ENCODE peak calls at places on chromosome 18, in five cellular contexts. X, V, D, M and W are unnamed samples.

GRCh38 chr18:2207294-2207693 is 364.0 kb downstream of the METTL4 start:
- DNase-seq in V (no peak), D (no peak), M (no peak), X (no peak), W (no peak)

GRCh38 chr18:49874238-49874637 is 60.9 kb upstream of the ACAA2 start:
- DNase-seq in D (no peak), X (no peak), M (no peak), V (no peak), W (no peak)

GRCh38 chr18:76006151-76006550 is 488.9 kb downstream of the ZNF516 start:
- DNase-seq in V (no peak), D (no peak), M (no peak), X (no peak), W (no peak)

GRCh38 chr18:5424903-5425302 is 118.9 kb downstream of the EPB41L3 start:
- DNase-seq in D (peak; percentile 72), X (peak; percentile 67), V (peak; percentile 4), M (no peak), W (peak; percentile 13)

GRCh38 chr18:9437049-9437448 is 38.3 kb upstream of the RALBP1 start:
- DNase-seq in D (no peak), M (no peak), V (no peak), X (peak; percentile 65), W (no peak)

GRCh38 chr18:28189400-28190239 is 12.7 kb upstream of the CDH2 start:
- DNase-seq in V (peak; percentile 21), X (peak; percentile 66), M (peak; percentile 25), D (peak; percentile 42), W (peak; percentile 63)

GRCh38 chr18:44917184-44917864 is 236.6 kb downstream of the SETBP1 start:
- DNase-seq in X (no peak), M (no peak), D (no peak), V (no peak), W (no peak)

GRCh38 chr18:27608742-27609141 is 423.6 kb upstream of the CHST9 start:
- DNase-seq in D (peak; percentile 16), V (no peak), M (no peak), X (peak; percentile 14), W (no peak)

GRCh38 chr18:55189972-55190371 is 230.7 kb upstream of the CCDC68 start:
- DNase-seq in V (peak; percentile 3), D (no peak), M (no peak), X (no peak), W (no peak)

GRCh38 chr18:78984941-78985784 is 5.5 kb downstream of the SALL3 start:
- DNase-seq in V (peak; percentile 4), X (peak; percentile 7), D (peak; percentile 94), M (no peak), W (peak; percentile 26)

GRCh38 chr18:67363694-67364093 is 152.8 kb downstream of the DSEL start:
- DNase-seq in V (no peak), D (no peak), M (no peak), X (no peak), W (no peak)

GRCh38 chr18:62939925-62940324 is 224.6 kb downstream of the PHLPP1 start:
- DNase-seq in V (no peak), M (no peak), D (peak; percentile 36), X (no peak), W (no peak)

GRCh38 chr18:23143059-23143831 is 8.0 kb downstream of the CABLES1 start:
- DNase-seq in X (no peak), M (no peak), V (no peak), D (no peak), W (peak; percentile 68)

GRCh38 chr18:35514752-35515459 is 17.1 kb upstream of the INO80C start:
- DNase-seq in V (no peak), X (no peak), D (no peak), M (no peak), W (no peak)

GRCh38 chr18:33838084-33838483 is 260.1 kb downstream of the ASXL3 start:
- DNase-seq in M (no peak), D (peak; percentile 60), X (no peak), V (no peak), W (no peak)

GRCh38 chr18:26488417-26489009 is 59.8 kb downstream of the KCTD1 start:
- DNase-seq in X (no peak), D (no peak), V (no peak), M (peak; percentile 53), W (no peak)